ENCODE peak calls at places on chromosomes 16 and 17, in five cellular contexts. N is stomach, C is NB4, M is glutamatergic neuron, T is cardiac fibroblast. H is an unnamed sample.
A peak's percentile ranks its signal among the peaks of the same experiment; 100 is the strongest.

GRCh38 chr17:43006639-43007551 is at the start of gene IFI35:
- DNase-seq in N (peak; percentile 90), C (peak; percentile 87), M (peak; percentile 68), T (peak; percentile 86), H (no peak)

GRCh38 chr17:4357671-4358070 is 8.8 kb downstream of the UBE2G1 start:
- DNase-seq in N (no peak), C (no peak), M (no peak), T (no peak), H (no peak)

GRCh38 chr17:4504188-4504587 is 5.5 kb downstream of the SPNS2 start:
- DNase-seq in N (no peak), C (no peak), M (no peak), T (no peak), H (no peak)

GRCh38 chr17:45851873-45852272 is 7.2 kb downstream of the SPPL2C start:
- DNase-seq in N (no peak), C (no peak), M (no peak), T (no peak), H (no peak)

GRCh38 chr17:59372138-59372751 is 40.8 kb downstream of the YPEL2 start:
- DNase-seq in N (peak; percentile 53), C (peak; percentile 78), M (no peak), T (peak; percentile 77), H (no peak)

GRCh38 chr16:11056090-11056988 is 112.0 kb downstream of the CLEC16A start:
- DNase-seq in N (no peak), C (no peak), M (no peak), T (peak; percentile 51), H (no peak)

GRCh38 chr16:77918792-77919707 is 103.3 kb upstream of the CLEC3A start:
- DNase-seq in N (no peak), C (no peak), M (no peak), T (no peak), H (peak; percentile 15)

GRCh38 chr16:8621572-8622314 is at the start of gene METTL22:
- DNase-seq in N (peak; percentile 95), C (peak; percentile 87), M (peak; percentile 95), T (peak; percentile 86), H (peak; percentile 93)

GRCh38 chr17:6636105-6636504 is 4.4 kb downstream of the KIAA0753 start:
- DNase-seq in N (no peak), C (no peak), M (no peak), T (no peak), H (no peak)
- TF ChIP-seq CTCF in N (no peak), C (no peak), M (no peak), T (no peak), H (no peak)

GRCh38 chr17:2874211-2874686 is 78.0 kb downstream of the RAP1GAP2 start:
- DNase-seq in N (no peak), C (no peak), M (no peak), T (no peak), H (no peak)

GRCh38 chr17:2869604-2870003 is 73.4 kb downstream of the RAP1GAP2 start:
- DNase-seq in N (no peak), C (no peak), M (no peak), T (no peak), H (no peak)

GRCh38 chr17:2871205-2871604 is 75.0 kb downstream of the RAP1GAP2 start:
- DNase-seq in N (no peak), C (no peak), M (no peak), T (no peak), H (no peak)

GRCh38 chr17:2872282-2872681 is 76.0 kb downstream of the RAP1GAP2 start:
- DNase-seq in N (no peak), C (no peak), M (no peak), T (no peak), H (no peak)

DNA sequence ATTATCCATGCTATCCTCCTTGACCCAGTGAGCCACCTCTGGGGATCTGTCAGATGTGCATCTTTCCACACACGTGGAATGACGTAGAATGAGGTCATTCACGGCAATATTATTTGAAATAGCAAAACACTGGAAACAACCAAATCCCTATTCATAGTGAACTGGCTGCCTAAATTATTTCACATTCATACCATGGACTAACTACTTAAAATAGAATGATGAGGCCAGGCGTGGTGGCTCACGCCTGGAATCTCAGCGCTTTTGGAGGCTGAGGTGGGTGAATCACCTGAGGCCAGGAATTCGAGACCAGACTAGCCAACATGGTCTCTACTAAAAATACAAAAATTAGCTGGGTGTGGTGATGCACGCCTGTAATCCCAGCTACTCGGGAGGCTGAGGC is 75.5 kb downstream of the RAP1GAP2 start:
- DNase-seq in N (no peak), C (no peak), M (no peak), T (no peak), H (no peak)
- TF ChIP-seq CTCF in N (no peak), C (no peak), M (no peak), T (no peak), H (no peak)

GRCh38 chr16:28277537-28278388 is 14.6 kb upstream of the SBK1 start:
- DNase-seq in N (peak; percentile 91), C (peak; percentile 83), M (peak; percentile 94), T (peak; percentile 79), H (peak; percentile 80)

GRCh38 chr16:28282045-28282444 is 10.3 kb upstream of the SBK1 start:
- DNase-seq in N (no peak), C (no peak), M (no peak), T (no peak), H (no peak)

GRCh38 chr16:28276301-28276700 is 16.0 kb upstream of the SBK1 start:
- DNase-seq in N (no peak), C (no peak), M (no peak), T (no peak), H (no peak)

GRCh38 chr16:28280881-28281836 is 11.2 kb upstream of the SBK1 start:
- DNase-seq in N (no peak), C (peak; percentile 33), M (peak; percentile 64), T (no peak), H (no peak)

GRCh38 chr16:28279006-28279405 is 13.3 kb upstream of the SBK1 start:
- DNase-seq in N (no peak), C (peak; percentile 18), M (no peak), T (no peak), H (no peak)
- TF ChIP-seq CTCF in N (no peak), C (no peak), M (no peak), T (no peak), H (no peak)

GRCh38 chr17:82614095-82614631 is 34.1 kb downstream of the WDR45B start:
- DNase-seq in N (no peak), C (no peak), M (no peak), T (no peak), H (no peak)

GRCh38 chr17:82616021-82616703 is 32.1 kb downstream of the WDR45B start:
- DNase-seq in N (no peak), C (no peak), M (no peak), T (no peak), H (no peak)

GRCh38 chr17:82613283-82614094 is 34.8 kb downstream of the WDR45B start:
- DNase-seq in N (no peak), C (no peak), M (peak; percentile 41), T (no peak), H (no peak)

GRCh38 chr17:82619211-82619610 is 29.0 kb downstream of the WDR45B start:
- DNase-seq in N (no peak), C (no peak), M (no peak), T (no peak), H (no peak)

GRCh38 chr17:82615084-82616020 is 32.9 kb downstream of the WDR45B start:
- DNase-seq in N (no peak), C (peak; percentile 26), M (peak; percentile 37), T (no peak), H (no peak)
- TF ChIP-seq CTCF in N (no peak), C (no peak), M (no peak), T (no peak), H (peak; percentile 21)

H was measured in progenitor cell of endocrine pancreas.